ENCODE peak calls at places on chromosomes 2 and 18, in four cellular contexts. I is HCT116, C is uterus, V is prostate gland. G is an unnamed sample.

GRCh38 chr2:10860476-10861325 is 48.1 kb upstream of the PDIA6 start:
- DNase-seq in C (no peak), I (no peak), V (no peak), G (no peak)

GRCh38 chr2:37323770-37324535 is 680 bp downstream of the PRKD3 start:
- DNase-seq in V (peak; percentile 46), I (no peak), C (peak; percentile 36), G (peak; percentile 39)

GRCh38 chr2:171515672-171516298 is 6.5 kb upstream of the CYBRD1 start:
- DNase-seq in V (no peak), I (no peak), C (no peak), G (no peak)

GRCh38 chr2:137969418-137969765 is 5.1 kb downstream of the HNMT start:
- DNase-seq in C (no peak), V (no peak), I (no peak), G (no peak)

GRCh38 chr2:119475225-119475856 is 43.7 kb downstream of the TMEM37 start:
- DNase-seq in C (no peak), V (no peak), I (no peak), G (no peak)

GRCh38 chr2:23523651-23524260 is 138.8 kb downstream of the KLHL29 start:
- DNase-seq in C (peak; percentile 66), V (peak; percentile 91), I (no peak), G (peak; percentile 79)

GRCh38 chr2:24152413-24153197 is 22.2 kb upstream of the FAM228A start:
- DNase-seq in C (no peak), I (no peak), V (no peak), G (no peak)

GRCh38 chr18:42131044-42131939 is 176.3 kb downstream of the PIK3C3 start:
- DNase-seq in V (no peak), I (no peak), C (peak; percentile 19), G (no peak)

GRCh38 chr2:17869128-17869527 is 9.3 kb upstream of the KCNS3 start:
- DNase-seq in C (no peak), I (peak; percentile 19), V (no peak), G (no peak)

GRCh38 chr2:107337209-107337898 is 451.4 kb upstream of the ST6GAL2 start:
- DNase-seq in C (no peak), V (no peak), I (no peak), G (no peak)

GRCh38 chr2:122543815-122544214 is 788.4 kb downstream of the TSN start:
- DNase-seq in C (no peak), I (no peak), V (no peak), G (no peak)

GRCh38 chr2:98518106-98518505 is 73.4 kb downstream of the INPP4A start:
- DNase-seq in I (no peak), V (no peak), C (no peak), G (no peak)

GRCh38 chr2:130901061-130901460 is 64.3 kb downstream of the ARHGEF4 start:
- DNase-seq in I (no peak), C (no peak), V (no peak), G (no peak)

GRCh38 chr2:165778653-165779451 is 15.2 kb downstream of the GALNT3 start:
- DNase-seq in V (no peak), C (no peak), I (no peak), G (no peak)

GRCh38 chr2:86029873-86030272 is 75.8 kb downstream of the POLR1A start:
- DNase-seq in C (no peak), V (no peak), I (no peak), G (peak; percentile 8)

GRCh38 chr2:204871246-204871953 is 326.1 kb downstream of the PARD3B start:
- DNase-seq in I (no peak), C (no peak), V (no peak), G (no peak)

GRCh38 chr18:2083691-2084090 is 487.6 kb downstream of the METTL4 start:
- DNase-seq in I (no peak), C (no peak), V (no peak), G (no peak)

GRCh38 chr2:188645982-188646381 is 328.2 kb upstream of the COL3A1 start:
- DNase-seq in C (no peak), I (no peak), V (no peak), G (no peak)

GRCh38 chr18:21241224-21242131 is 554 bp upstream of the GREB1L start:
- DNase-seq in C (no peak), V (no peak), I (no peak), G (peak; percentile 42)

GRCh38 chr2:219398721-219399333 is 11.1 kb upstream of the DNPEP start:
- DNase-seq in V (no peak), I (no peak), C (no peak), G (peak; percentile 71)

GRCh38 chr18:36297419-36298112 is at the start of gene FHOD3:
- DNase-seq in I (no peak), V (peak; percentile 40), C (peak; percentile 36), G (peak; percentile 53)

GRCh38 chr2:120904825-120905224 is 169.2 kb downstream of the GLI2 start:
- DNase-seq in V (no peak), C (peak; percentile 51), I (no peak), G (no peak)

GRCh38 chr2:156883828-156884615 is 373.5 kb upstream of the GALNT5 start:
- DNase-seq in I (no peak), C (no peak), V (no peak), G (no peak)

GRCh38 chr2:19667536-19667949 is 234.2 kb downstream of the TTC32 start:
- DNase-seq in V (no peak), I (no peak), C (no peak), G (no peak)

GRCh38 chr2:205771063-205771462 is 88.8 kb downstream of the NRP2 start:
- DNase-seq in V (peak; percentile 49), C (no peak), I (no peak), G (no peak)

GRCh38 chr2:171344182-171344581 is 89.6 kb downstream of the METTL8 start:
- DNase-seq in C (no peak), V (no peak), I (no peak), G (no peak)

GRCh38 chr2:11656671-11657101 is 13.3 kb downstream of the NTSR2 start:
- DNase-seq in I (no peak), V (peak; percentile 31), C (no peak), G (no peak)

GRCh38 chr2:116810645-116811044 is 1003.8 kb upstream of the DDX18 start:
- DNase-seq in I (no peak), V (no peak), C (no peak), G (no peak)

GRCh38 chr2:127193948-127194267 is 26.2 kb downstream of the CYP27C1 start:
- DNase-seq in V (no peak), C (no peak), I (no peak), G (no peak)

GRCh38 chr18:48866028-48866733 is 84.6 kb downstream of the SMAD7 start:
- DNase-seq in V (peak; percentile 46), I (no peak), C (no peak), G (no peak)

GRCh38 chr2:162114291-162114690 is 37.8 kb downstream of the GCG start:
- DNase-seq in C (no peak), V (no peak), I (no peak), G (no peak)

GRCh38 chr2:162116372-162116771 is 35.7 kb downstream of the GCG start:
- DNase-seq in I (no peak), V (no peak), C (no peak), G (no peak)

GRCh38 chr2:162115076-162115475 is 37.0 kb downstream of the GCG start:
- DNase-seq in I (no peak), V (no peak), C (no peak), G (no peak)

GRCh38 chr2:162113771-162114168 is 38.3 kb downstream of the GCG start:
- DNase-seq in V (no peak), C (no peak), I (no peak), G (peak; percentile 41)

DNA sequence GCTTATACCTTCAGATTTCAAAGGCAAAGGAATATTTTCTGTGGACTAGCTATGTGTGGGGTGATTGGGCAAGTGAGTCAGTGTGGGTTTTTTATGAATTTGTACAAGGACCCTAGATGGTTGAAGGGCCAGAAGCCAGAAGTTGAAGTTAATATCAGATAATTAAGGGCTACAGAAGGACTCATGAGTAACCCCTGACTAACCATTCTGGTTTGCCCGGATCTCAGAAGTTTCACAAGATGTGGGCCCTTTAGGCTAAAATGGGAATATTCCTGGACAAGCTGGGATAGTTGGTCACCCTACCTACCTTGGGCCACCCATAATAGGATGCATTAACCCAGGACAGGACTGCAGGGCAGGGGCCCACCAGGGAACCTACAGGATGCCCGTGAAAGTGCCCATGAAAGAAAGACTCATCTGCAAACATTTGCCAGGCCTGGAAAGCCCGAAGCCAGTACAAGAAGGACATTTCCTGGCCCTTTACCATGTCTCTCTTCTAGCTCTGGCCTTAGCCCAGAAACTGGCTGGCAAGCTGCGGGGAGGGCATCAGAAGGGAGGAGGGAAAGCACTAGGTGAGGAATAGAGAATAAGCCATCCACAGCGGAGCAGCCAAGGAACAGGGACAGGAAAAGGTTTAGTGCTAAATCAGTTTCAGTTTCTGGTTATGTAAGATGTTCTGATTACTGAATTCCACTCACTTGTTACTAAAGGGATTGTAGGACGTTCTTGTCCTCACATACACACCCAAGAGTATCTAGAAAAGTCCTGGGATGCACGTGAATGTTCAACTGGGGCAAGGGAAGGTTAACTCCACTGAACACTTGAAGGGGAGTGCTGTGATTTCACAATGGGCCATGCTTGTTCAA is 33.6 kb downstream of the GCG start:
- DNase-seq in C (no peak), I (no peak), V (peak; percentile 23), G (peak; percentile 14)
- H3K4me3 ChIP-seq in C (no peak overlapping the region), I (no peak overlapping the region), V (no peak overlapping the region), G (no peak overlapping the region)

GRCh38 chr18:55506074-55506473 is 81.9 kb downstream of the TCF4 start:
- DNase-seq in V (no peak), C (no peak), I (no peak), G (no peak)
- H3K4me1 ChIP-seq in V (no peaks in the 10 kb centered on the region), C (peaks cover 4% of the 10 kb centered on the region), I (no peaks in the 10 kb centered on the region), G (peaks cover 31% of the 10 kb centered on the region)

DNA sequence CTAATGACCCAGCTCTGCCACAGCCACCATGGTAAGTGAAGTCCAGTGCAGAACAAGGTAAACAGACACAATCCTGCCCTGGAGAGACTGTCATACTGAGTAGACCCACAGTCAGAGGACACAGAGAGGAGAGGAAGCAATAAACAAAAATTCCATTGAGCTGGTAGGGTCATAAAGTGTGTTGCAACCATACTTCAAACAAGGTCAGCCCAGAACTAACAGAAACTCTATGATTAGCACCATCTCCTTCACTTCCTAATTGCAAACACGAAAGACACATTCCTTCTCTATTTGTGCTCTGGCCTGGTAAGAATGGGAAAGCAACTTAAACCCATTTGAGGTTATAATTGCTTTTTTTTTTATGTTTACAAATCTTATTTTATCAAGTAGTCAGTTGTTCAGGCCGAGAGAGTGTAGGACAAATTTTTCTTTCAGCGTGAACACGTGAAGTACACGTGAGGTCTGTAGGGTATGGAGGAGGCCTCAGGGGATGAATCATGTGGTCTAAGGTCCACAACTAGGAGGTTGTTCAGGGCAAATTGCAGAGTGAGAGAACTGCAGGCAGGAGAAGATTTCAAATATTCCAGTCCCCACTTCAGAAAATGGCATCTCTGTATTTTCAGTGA is 71.4 kb upstream of the GLS start:
- DNase-seq in C (no peak), V (no peak), I (no peak), G (no peak)
- TF ChIP-seq POLR2A in C (no peak), V (no peak), I (no peak), G (no peak)

GRCh38 chr18:75068682-75069435 is 140.1 kb downstream of the PTGR3 start:
- DNase-seq in I (no peak), C (no peak), V (no peak), G (no peak)

GRCh38 chr18:75071484-75071785 is 137.5 kb downstream of the PTGR3 start:
- DNase-seq in C (no peak), I (no peak), V (no peak), G (no peak)

GRCh38 chr18:75070625-75071483 is 138.1 kb downstream of the PTGR3 start:
- DNase-seq in I (peak; percentile 63), C (no peak), V (peak; percentile 54), G (peak; percentile 46)

GRCh38 chr18:75071866-75072671 is 136.9 kb downstream of the PTGR3 start:
- DNase-seq in C (no peak), I (no peak), V (no peak), G (no peak)

GRCh38 chr18:75070235-75070624 is 138.7 kb downstream of the PTGR3 start:
- DNase-seq in V (no peak), I (no peak), C (no peak), G (no peak)
- H3K4me3 ChIP-seq in V (no peak overlapping the region), I (peak overlapping the region; percentile 33), C (no peak overlapping the region), G (peak overlapping the region; percentile 27)

G was measured in gastrocnemius medialis.